ENCODE peak calls at places on chromosomes 4 and X, in seven cellular contexts. A is esophagus squamous epithelium, U is hypothalamus, H is glutamatergic neuron, R is HTR-8/SVneo, O is GM04504, L is WTC11. Z is an unnamed sample.

GRCh38 chr4:56575820-56576429 is 70.3 kb downstream of the ARL9 start:
- DNase-seq in O (peak; percentile 12), L (no peak), U (no peak), A (no peak), H (no peak), R (peak; percentile 34), Z (no peak)

GRCh38 chr4:112145326-112145819 is at the start of gene FAM241A:
- DNase-seq in H (peak; percentile 91), R (peak; percentile 81), L (peak; percentile 90), A (peak; percentile 42), O (peak; percentile 59), U (peak; percentile 55), Z (no peak)

GRCh38 chr4:84719115-84719514 is 136.2 kb downstream of the CDS1 start:
- DNase-seq in R (no peak), O (no peak), L (no peak), A (no peak), U (no peak), H (no peak), Z (no peak)

GRCh38 chr4:70670332-70671014 is 4.2 kb upstream of the JCHAIN start:
- DNase-seq in A (no peak), H (no peak), U (no peak), R (no peak), O (peak; percentile 47), L (no peak), Z (no peak)

GRCh38 chr4:18077808-18078207 is 56.3 kb upstream of the LCORL start:
- DNase-seq in A (no peak), R (no peak), L (no peak), H (no peak), O (no peak), U (no peak), Z (no peak)

GRCh38 chr4:174559894-174560293 is 37.6 kb upstream of the HPGD start:
- DNase-seq in O (no peak), L (no peak), U (no peak), A (no peak), R (no peak), H (no peak), Z (no peak)

GRCh38 chr4:94469221-94469784 is 17.6 kb downstream of the PDLIM5 start:
- DNase-seq in R (no peak), U (no peak), L (no peak), A (no peak), H (no peak), O (no peak), Z (no peak)

GRCh38 chr4:35182451-35182850 is 1061.9 kb downstream of the ARAP2 start:
- DNase-seq in A (no peak), L (no peak), H (no peak), R (no peak), U (no peak), O (no peak), Z (no peak)

GRCh38 chrX:38639730-38640129 is 78.4 kb downstream of the TSPAN7 start:
- DNase-seq in R (no peak), A (no peak), L (no peak), H (no peak), U (no peak), O (no peak), Z (no peak)

GRCh38 chr4:114698256-114698655 is 99.6 kb downstream of the UGT8 start:
- DNase-seq in O (no peak), R (no peak), A (no peak), L (no peak), H (no peak), U (no peak), Z (no peak)

GRCh38 chrX:129423191-129423590 is 100.1 kb downstream of the SMARCA1 start:
- DNase-seq in R (no peak), U (no peak), H (no peak), L (no peak), O (no peak), A (no peak), Z (no peak)

GRCh38 chrX:46204721-46205422 is 340.3 kb downstream of the ZNF674 start:
- DNase-seq in L (no peak), O (no peak), R (no peak), A (no peak), U (no peak), H (no peak), Z (no peak)

GRCh38 chr4:185754961-185755360 is 57.0 kb downstream of the SORBS2 start:
- DNase-seq in U (no peak), A (no peak), L (no peak), O (no peak), H (no peak), R (no peak), Z (no peak)

GRCh38 chr4:106588906-106589305 is 220.3 kb upstream of the GIMD1 start:
- DNase-seq in A (no peak), H (no peak), U (no peak), R (no peak), O (no peak), L (no peak), Z (no peak)

GRCh38 chr4:30837131-30837539 is 117.0 kb downstream of the PCDH7 start:
- DNase-seq in U (no peak), A (no peak), H (no peak), R (peak; percentile 48), O (no peak), L (no peak), Z (no peak)

GRCh38 chr4:109682875-109683274 is 20.4 kb downstream of the CASP6 start:
- DNase-seq in U (no peak), A (no peak), H (no peak), L (no peak), R (no peak), O (no peak), Z (no peak)

GRCh38 chr4:37604464-37604863 is 81.7 kb downstream of the RELL1 start:
- DNase-seq in R (peak; percentile 10), A (no peak), L (no peak), O (no peak), U (no peak), H (no peak), Z (no peak)

GRCh38 chrX:41666251-41666650 is 22.5 kb upstream of the GPR34 start:
- DNase-seq in H (no peak), L (no peak), U (no peak), A (no peak), R (no peak), O (no peak), Z (peak; percentile 39)

GRCh38 chr4:99507762-99508161 is 3.1 kb upstream of the C4orf17 start:
- DNase-seq in H (no peak), L (no peak), A (no peak), O (no peak), R (no peak), U (no peak), Z (no peak)

GRCh38 chr4:113564493-113564892 is 197.0 kb downstream of the CAMK2D start:
- DNase-seq in U (no peak), R (no peak), L (no peak), O (no peak), H (no peak), A (no peak), Z (no peak)

GRCh38 chrX:21658152-21658737 is at the start of gene KLHL34:
- DNase-seq in R (no peak), U (no peak), H (peak; percentile 28), A (no peak), L (peak; percentile 35), O (no peak), Z (no peak)

GRCh38 chr4:78137538-78137937 is 80.4 kb downstream of the FRAS1 start:
- DNase-seq in A (no peak), R (no peak), O (no peak), L (no peak), H (no peak), U (no peak), Z (no peak)

GRCh38 chrX:13837290-13837745 is 20.4 kb upstream of the GPM6B start:
- DNase-seq in U (peak; percentile 3), A (no peak), O (no peak), L (peak; percentile 13), H (peak; percentile 35), R (no peak), Z (no peak)

GRCh38 chr4:140038031-140038533 is 115.9 kb downstream of the MAML3 start:
- DNase-seq in R (no peak), L (no peak), O (no peak), A (no peak), U (no peak), H (no peak), Z (no peak)

GRCh38 chrX:46208225-46208854 is 336.9 kb downstream of the ZNF674 start:
- DNase-seq in R (peak; percentile 3), H (no peak), A (no peak), U (no peak), O (peak; percentile 10), L (no peak), Z (no peak)

GRCh38 chr4:105092356-105092755 is 54.3 kb upstream of the TET2 start:
- DNase-seq in R (no peak), U (no peak), O (peak; percentile 82), L (no peak), H (no peak), A (no peak), Z (no peak)

GRCh38 chrX:151970661-151971060 is 3.8 kb downstream of the GABRE start:
- DNase-seq in A (no peak), L (no peak), H (no peak), R (peak; percentile 39), U (no peak), O (peak; percentile 82), Z (no peak)

GRCh38 chrX:119685225-119686066 is 7.5 kb downstream of the SEPTIN6 start:
- DNase-seq in U (no peak), L (no peak), R (no peak), H (no peak), O (no peak), A (no peak), Z (peak; percentile 71)

GRCh38 chrX:3262906-3263305 is 83.5 kb downstream of the MXRA5 start:
- DNase-seq in R (peak; percentile 76), A (no peak), H (no peak), L (no peak), O (peak; percentile 78), U (no peak), Z (no peak)

GRCh38 chr4:141432000-141432712 is 204.2 kb upstream of the IL15 start:
- DNase-seq in U (no peak), O (no peak), H (no peak), R (no peak), A (no peak), L (no peak), Z (no peak)

GRCh38 chr4:88725986-88726385 is 28.4 kb upstream of the NAP1L5 start:
- DNase-seq in O (no peak), U (no peak), A (no peak), R (no peak), H (no peak), L (no peak), Z (no peak)

GRCh38 chr4:28287837-28288236 is 1427.2 kb downstream of the STIM2 start:
- DNase-seq in L (no peak), R (peak; percentile 69), H (no peak), A (no peak), U (no peak), O (peak; percentile 97), Z (no peak)

GRCh38 chr4:68404153-68404552 is 43.1 kb upstream of the TMPRSS11E start:
- DNase-seq in H (no peak), L (no peak), U (no peak), R (no peak), A (no peak), O (no peak), Z (no peak)

GRCh38 chr4:145231906-145232700 is 51.7 kb upstream of the OTUD4 start:
- DNase-seq in L (no peak), O (peak; percentile 32), A (no peak), U (no peak), R (no peak), H (no peak), Z (no peak)

GRCh38 chr4:177283167-177283566 is 26.5 kb upstream of the NEIL3 start:
- DNase-seq in L (no peak), U (no peak), R (no peak), O (no peak), H (no peak), A (no peak), Z (no peak)

Z was measured in SIG-M5.